ENCODE peak calls at places on chromosome 11, in seven cellular contexts. N is kidney, B is stomach, K is lung microvascular endothelial cell, Q is HL-60, R is AG20443, D is nephron progenitor cell. X is an unnamed sample.

GRCh38 chr11:35216962-35217667 is 78.1 kb downstream of the CD44 start:
- DNase-seq in B (no peak), N (no peak), Q (peak), D (no peak), R (no peak), K (no peak), X (no peak)

GRCh38 chr11:84564180-84564866 is 1062.8 kb downstream of the DLG2 start:
- DNase-seq in B (peak), K (peak), D (peak), R (peak), Q (peak), N (no peak), X (no peak)

GRCh38 chr11:82004537-82005213 is 729.0 kb downstream of the FAM181B start:
- DNase-seq in B (no peak), K (no peak), N (no peak), D (no peak), R (no peak), Q (no peak), X (no peak)

GRCh38 chr11:67054851-67055523 is 1.7 kb upstream of the RHOD start:
- DNase-seq in B (peak), K (no peak), D (no peak), R (peak), N (no peak), Q (no peak), X (no peak)

GRCh38 chr11:97996762-97997161 is 1024.0 kb upstream of the CNTN5 start:
- DNase-seq in K (no peak), D (no peak), B (no peak), Q (no peak), N (no peak), R (no peak), X (no peak)

GRCh38 chr11:27977031-27977430 is 130.9 kb downstream of the KIF18A start:
- DNase-seq in Q (no peak), N (no peak), D (no peak), R (peak), K (no peak), B (no peak), X (no peak)

GRCh38 chr11:45366196-45366595 is 80.1 kb upstream of the SYT13 start:
- DNase-seq in R (no peak), K (no peak), B (no peak), D (no peak), Q (no peak), N (no peak), X (no peak)

GRCh38 chr11:95081412-95081811 is 8.2 kb upstream of the ENDOD1 start:
- DNase-seq in D (no peak), R (no peak), N (peak), B (no peak), Q (no peak), K (peak), X (peak)

GRCh38 chr11:113778111-113778910 is 1.3 kb upstream of the CLDN25 start:
- DNase-seq in R (peak), B (peak), K (peak), N (peak), Q (no peak), D (no peak), X (no peak)

GRCh38 chr11:118524757-118525465 is 2.4 kb upstream of the TTC36 start:
- DNase-seq in R (peak), Q (peak), K (no peak), B (no peak), N (no peak), D (no peak), X (no peak)

GRCh38 chr11:2465201-2466068 is 20.6 kb downstream of the KCNQ1 start:
- DNase-seq in D (no peak), B (peak), R (peak), K (no peak), Q (no peak), N (no peak), X (peak)

GRCh38 chr11:47406896-47407745 is 1.3 kb upstream of the SLC39A13 start:
- DNase-seq in B (no peak), Q (peak), R (no peak), D (no peak), N (peak), K (no peak), X (peak)

GRCh38 chr11:88709567-88709966 is 356.2 kb downstream of the GRM5 start:
- DNase-seq in Q (no peak), R (no peak), B (no peak), N (no peak), K (no peak), D (no peak), X (no peak)

GRCh38 chr11:46330154-46330886 is 16.9 kb upstream of the DGKZ start:
- DNase-seq in K (no peak), Q (no peak), B (no peak), D (peak), N (no peak), R (no peak), X (no peak)

GRCh38 chr11:121881806-121882205 is 234.2 kb downstream of the BLID start:
- DNase-seq in N (no peak), K (no peak), Q (no peak), R (peak), B (no peak), D (no peak), X (no peak)

X was measured in sigmoid colon.